ENCODE peak calls at places on chromosomes 16 and 17, in four cellular contexts. Q, B, Y and T are unnamed samples.
A peak's percentile ranks its signal among the peaks of the same experiment; 100 is the strongest.

GRCh38 chr17:15740570-15741120 is 8.6 kb downstream of the TBC1D26 start:
- DNase-seq in Q (no peak), B (no peak), Y (no peak), T (no peak)

GRCh38 chr17:5128905-5129535 is 13.2 kb downstream of the USP6 start:
- DNase-seq in Q (no peak), B (no peak), Y (no peak), T (no peak)

GRCh38 chr16:55056585-55057520 is 126.2 kb downstream of the IRX5 start:
- DNase-seq in Q (peak; percentile 87), B (peak; percentile 81), Y (no peak), T (no peak)

GRCh38 chr16:11792404-11793260 is 4.4 kb downstream of the ZC3H7A start:
- DNase-seq in Q (no peak), B (no peak), Y (no peak), T (no peak)

GRCh38 chr17:66275651-66276050 is 26.8 kb upstream of the PRKCA start:
- DNase-seq in Q (no peak), B (no peak), Y (no peak), T (no peak)

GRCh38 chr17:55690105-55690508 is 32.6 kb downstream of the TMEM100 start:
- DNase-seq in Q (peak; percentile 58), B (no peak), Y (no peak), T (no peak)

GRCh38 chr17:45391291-45391690 is 41.4 kb downstream of the ARHGAP27 start:
- DNase-seq in Q (no peak), B (no peak), Y (no peak), T (no peak)

GRCh38 chr16:69511641-69512040 is 54.1 kb upstream of the NFAT5 start:
- DNase-seq in Q (no peak), B (no peak), Y (no peak), T (no peak)

GRCh38 chr17:31537558-31537957 is 146.1 kb downstream of the RAB11FIP4 start:
- DNase-seq in Q (no peak), B (no peak), Y (no peak), T (no peak)

GRCh38 chr16:58158137-58158536 is 29.0 kb upstream of the CFAP20 start:
- DNase-seq in Q (no peak), B (no peak), Y (no peak), T (no peak)

GRCh38 chr17:8875957-8876356 is 8.5 kb upstream of the PIK3R6 start:
- DNase-seq in Q (no peak), B (no peak), Y (no peak), T (no peak)

GRCh38 chr17:60832206-60832605 is 154.6 kb downstream of the BCAS3 start:
- DNase-seq in Q (peak; percentile 39), B (no peak), Y (no peak), T (no peak)

GRCh38 chr16:28898266-28898665 is 20.0 kb downstream of the ATP2A1 start:
- DNase-seq in Q (no peak), B (no peak), Y (no peak), T (no peak)

GRCh38 chr16:28193530-28194423 is 18.0 kb downstream of the XPO6 start:
- DNase-seq in Q (no peak), B (no peak), Y (no peak), T (no peak)

GRCh38 chr17:57541049-57541448 is 204.1 kb downstream of the CCDC182 start:
- DNase-seq in Q (no peak), B (no peak), Y (no peak), T (no peak)

GRCh38 chr16:85123891-85124635 is 11.8 kb upstream of the CIBAR2 start:
- DNase-seq in Q (no peak), B (peak; percentile 29), Y (no peak), T (no peak)

GRCh38 chr17:49887086-49887743 is 39.3 kb upstream of the TAC4 start:
- DNase-seq in Q (no peak), B (peak; percentile 56), Y (no peak), T (no peak)

GRCh38 chr17:27569257-27569722 is 61.7 kb upstream of the LGALS9 start:
- DNase-seq in Q (peak; percentile 64), B (peak; percentile 84), Y (no peak), T (peak; percentile 91)

GRCh38 chr17:7932949-7933348 is 943 bp downstream of the CNTROB start:
- DNase-seq in Q (no peak), B (peak; percentile 26), Y (no peak), T (peak; percentile 66)

GRCh38 chr17:62809656-62810055 is 1.5 kb upstream of the MARCHF10 start:
- DNase-seq in Q (no peak), B (no peak), Y (no peak), T (no peak)

GRCh38 chr17:80180192-80180591 is 10.4 kb downstream of the CARD14 start:
- DNase-seq in Q (no peak), B (no peak), Y (no peak), T (no peak)

GRCh38 chr16:87584271-87584670 is 18.0 kb upstream of the JPH3 start:
- DNase-seq in Q (no peak), B (no peak), Y (no peak), T (no peak)

GRCh38 chr17:82000803-82001649 is 21.7 kb downstream of the CENPX start:
- DNase-seq in Q (no peak), B (no peak), Y (no peak), T (no peak)

GRCh38 chr16:77584205-77584859 is 138.0 kb upstream of the NUDT7 start:
- DNase-seq in Q (peak; percentile 55), B (peak; percentile 53), Y (no peak), T (peak; percentile 57)

GRCh38 chr17:16962804-16963203 is 9.1 kb downstream of the TNFRSF13B start:
- DNase-seq in Q (no peak), B (no peak), Y (no peak), T (no peak)

GRCh38 chr17:79993390-79994221 is 42.1 kb downstream of the TBC1D16 start:
- DNase-seq in Q (no peak), B (peak; percentile 68), Y (no peak), T (no peak)

GRCh38 chr16:6209355-6209930 is 1111.8 kb upstream of the EEF2KMT start:
- DNase-seq in Q (no peak), B (no peak), Y (no peak), T (no peak)

GRCh38 chr16:27838536-27839175 is 224.9 kb downstream of the GSG1L start:
- DNase-seq in Q (no peak), B (no peak), Y (no peak), T (no peak)

GRCh38 chr16:48165961-48166578 is 10.3 kb upstream of the ABCC12 start:
- DNase-seq in Q (no peak), B (no peak), Y (no peak), T (no peak)

GRCh38 chr16:66315210-66315825 is 51.2 kb upstream of the CDH5 start:
- DNase-seq in Q (peak; percentile 79), B (peak; percentile 70), Y (peak; percentile 9), T (peak; percentile 74)

GRCh38 chr16:72241930-72242329 is 70.0 kb upstream of the PMFBP1 start:
- DNase-seq in Q (peak; percentile 52), B (no peak), Y (no peak), T (peak; percentile 40)

GRCh38 chr16:75256059-75256870 is 4.8 kb upstream of the BCAR1 start:
- DNase-seq in Q (no peak), B (peak; percentile 23), Y (no peak), T (peak; percentile 70)

DNA sequence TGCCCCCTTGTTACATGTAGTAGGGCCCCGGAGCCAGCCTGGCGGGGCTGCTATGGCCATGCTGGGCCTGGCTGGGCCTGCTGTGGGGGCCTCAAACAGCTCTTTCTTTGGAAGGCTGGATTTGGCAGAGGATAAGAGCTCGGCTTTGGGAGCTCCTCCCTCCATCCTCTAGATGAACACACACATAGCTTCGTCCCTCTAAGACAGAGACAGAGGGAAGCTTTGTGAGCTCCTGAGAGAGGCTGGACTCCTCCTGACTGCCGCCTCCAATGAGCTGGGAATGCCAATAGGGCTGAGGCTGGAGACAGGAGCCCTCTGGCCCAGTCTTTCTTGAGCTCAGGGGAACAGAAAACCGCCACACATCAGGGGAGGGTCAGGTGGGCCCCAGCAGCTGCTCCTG is 37.3 kb upstream of the CDC42EP4 start:
- DNase-seq in Q (no peak), B (no peak), Y (no peak), T (no peak)
- TF ChIP-seq USF1 in Q (no peak), B (no peak), Y (no peak), T (no peak)

GRCh38 chr17:75645501-75645888 is 12.3 kb downstream of the SMIM5 start:
- DNase-seq in Q (peak; percentile 22), B (no peak), Y (no peak), T (no peak)
- TF ChIP-seq USF1 in Q (no peak), B (no peak), Y (no peak), T (no peak)

DNA sequence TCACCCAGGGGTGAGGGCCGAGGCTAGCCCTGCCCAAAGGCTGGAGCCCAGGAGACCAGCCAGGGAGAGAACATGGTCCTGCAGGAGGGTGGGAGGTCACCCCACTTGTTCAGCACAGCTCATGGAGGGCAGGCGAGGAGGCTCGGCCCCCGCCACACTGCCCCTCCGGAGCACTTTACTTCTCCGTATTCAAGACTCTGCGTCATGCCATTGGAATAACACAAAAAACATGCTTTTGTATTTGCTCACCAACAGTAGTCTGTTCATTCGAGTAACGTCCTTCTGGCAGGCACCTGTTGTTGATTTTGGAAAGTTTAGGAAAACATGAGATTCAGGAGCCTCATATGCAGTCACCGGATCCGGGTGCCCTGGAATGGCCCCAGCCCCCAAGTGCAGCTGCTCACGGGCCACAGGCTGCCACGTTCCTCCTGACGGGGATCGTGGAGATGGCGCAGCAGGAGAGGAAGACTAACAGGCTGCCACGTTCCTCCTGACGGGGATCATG is 81.1 kb upstream of the DNAH17 start:
- DNase-seq in Q (no peak), B (no peak), Y (no peak), T (no peak)
- TF ChIP-seq USF1 in Q (no peak), B (no peak), Y (no peak), T (no peak)

GRCh38 chr16:29985271-29985811 is 10.1 kb downstream of the HIRIP3 start:
- DNase-seq in Q (no peak), B (no peak), Y (no peak), T (no peak)
- TF ChIP-seq USF1 in Q (no peak), B (no peak), Y (no peak), T (no peak)

GRCh38 chr17:64001091-64001579 is 3.0 kb downstream of the PRR29 start:
- DNase-seq in Q (peak; percentile 19), B (no peak), Y (no peak), T (no peak)

GRCh38 chr17:63998050-63998720 is at the start of gene PRR29:
- DNase-seq in Q (peak; percentile 100), B (peak; percentile 82), Y (no peak), T (peak; percentile 92)

GRCh38 chr17:63998721-63999679 is 849 bp downstream of the PRR29 start:
- DNase-seq in Q (peak; percentile 65), B (no peak), Y (no peak), T (no peak)

GRCh38 chr17:64001763-64002529 is 3.8 kb downstream of the PRR29 start:
- DNase-seq in Q (peak; percentile 27), B (no peak), Y (no peak), T (no peak)

DNA sequence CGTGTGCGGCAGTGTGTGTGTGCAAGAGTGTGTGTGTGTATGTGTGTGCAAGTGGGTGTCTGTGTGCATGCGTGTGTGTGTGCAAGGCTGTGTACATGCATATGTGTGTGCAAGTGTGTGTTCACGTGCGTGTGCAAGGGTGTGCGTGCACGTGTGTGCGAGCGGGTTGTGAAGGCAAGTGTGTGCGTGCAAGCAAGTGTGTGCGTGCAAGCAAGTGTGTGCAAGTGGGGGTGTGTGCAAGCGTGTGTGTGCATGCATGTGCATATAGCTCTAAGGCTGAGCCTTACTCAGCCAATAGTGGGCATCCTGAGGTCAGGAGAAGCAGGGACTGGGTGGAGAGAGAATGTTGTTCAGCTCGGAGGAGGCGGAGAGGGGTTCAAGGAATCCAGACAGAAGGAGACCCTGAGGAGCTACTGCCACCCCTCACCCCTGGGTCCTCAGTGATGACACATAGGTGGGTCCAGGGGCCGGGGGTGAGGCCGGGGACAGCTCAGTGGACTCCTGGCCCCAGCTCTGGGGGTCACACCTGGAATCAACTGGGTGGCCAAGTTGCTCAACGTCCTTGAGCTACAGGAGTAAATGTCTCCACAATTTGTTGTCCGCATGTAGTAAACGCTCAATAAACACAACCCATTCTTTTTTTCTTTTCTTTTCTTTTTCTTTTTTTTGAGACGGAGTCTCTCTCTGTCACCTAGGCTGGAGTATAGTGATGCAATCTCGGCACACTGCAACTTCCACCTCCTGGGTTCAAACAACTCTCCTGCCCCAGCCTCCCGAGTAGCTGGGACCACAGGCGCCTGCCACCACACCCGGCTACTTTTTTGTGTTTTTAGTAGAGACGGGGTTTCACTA is 1.8 kb downstream of the PRR29 start:
- DNase-seq in Q (peak; percentile 28), B (no peak), Y (no peak), T (no peak)
- TF ChIP-seq USF1 in Q (no peak), B (no peak), Y (no peak), T (peak; percentile 46)